ENCODE peak calls at places on chromosomes 1 and 21, in ten cellular contexts. One of them, this sample, is unnamed. For H3K4me1 and H3K9me3, the result is how much of the 10 kb centered on the place peaks cover.

GRCh38 chr1:186152227-186152944 is 222.7 kb downstream of the TPR start:
- DNase-seq in OCI-LY7: no peak
- DNase-seq in sigmoid colon: no peak
- DNase-seq in tibial artery: no peak
- DNase-seq in stomach: no peak
- DNase-seq in Peyer's patch: no peak
- DNase-seq in PC-9: peak
- DNase-seq in fibroblast of lung: peak
- DNase-seq in neuronal stem cell: no peak
- DNase-seq in colonic mucosa: no peak
- DNase-seq in this sample: no peak

GRCh38 chr1:39576016-39576657 is 453 bp downstream of the PABPC4 start:
- DNase-seq in fibroblast of lung: peak
- DNase-seq in tibial artery: no peak
- DNase-seq in stomach: peak
- DNase-seq in neuronal stem cell: peak
- DNase-seq in sigmoid colon: no peak
- DNase-seq in Peyer's patch: peak
- DNase-seq in OCI-LY7: peak
- DNase-seq in colonic mucosa: peak
- DNase-seq in PC-9: no peak
- DNase-seq in this sample: peak

GRCh38 chr1:87064981-87065380 is 150.5 kb downstream of the HS2ST1 start:
- DNase-seq in stomach: no peak
- DNase-seq in OCI-LY7: no peak
- DNase-seq in neuronal stem cell: no peak
- DNase-seq in tibial artery: no peak
- DNase-seq in Peyer's patch: no peak
- DNase-seq in PC-9: no peak
- DNase-seq in fibroblast of lung: no peak
- DNase-seq in colonic mucosa: no peak
- DNase-seq in sigmoid colon: no peak
- DNase-seq in this sample: no peak

GRCh38 chr1:201704439-201704792 is 124.5 kb upstream of the IPO9 start:
- DNase-seq in tibial artery: no peak
- DNase-seq in neuronal stem cell: no peak
- DNase-seq in colonic mucosa: no peak
- DNase-seq in PC-9: no peak
- DNase-seq in OCI-LY7: no peak
- DNase-seq in fibroblast of lung: no peak
- DNase-seq in Peyer's patch: no peak
- DNase-seq in sigmoid colon: no peak
- DNase-seq in stomach: no peak
- DNase-seq in this sample: no peak

GRCh38 chr1:12507631-12508030 is 110.4 kb downstream of the DHRS3 start:
- DNase-seq in neuronal stem cell: no peak
- DNase-seq in OCI-LY7: no peak
- DNase-seq in sigmoid colon: peak
- DNase-seq in Peyer's patch: no peak
- DNase-seq in tibial artery: no peak
- DNase-seq in colonic mucosa: no peak
- DNase-seq in PC-9: no peak
- DNase-seq in stomach: no peak
- DNase-seq in fibroblast of lung: no peak
- DNase-seq in this sample: no peak

GRCh38 chr1:27350673-27351540 is 9.1 kb downstream of the SYTL1 start:
- DNase-seq in PC-9: no peak
- DNase-seq in neuronal stem cell: peak
- DNase-seq in stomach: no peak
- DNase-seq in Peyer's patch: no peak
- DNase-seq in colonic mucosa: peak
- DNase-seq in tibial artery: no peak
- DNase-seq in OCI-LY7: no peak
- DNase-seq in fibroblast of lung: peak
- DNase-seq in sigmoid colon: no peak
- DNase-seq in this sample: peak

GRCh38 chr21:28436286-28436932 is 556.3 kb downstream of the LTN1 start:
- DNase-seq in fibroblast of lung: peak
- DNase-seq in stomach: no peak
- DNase-seq in neuronal stem cell: no peak
- DNase-seq in PC-9: no peak
- DNase-seq in tibial artery: no peak
- DNase-seq in Peyer's patch: no peak
- DNase-seq in colonic mucosa: no peak
- DNase-seq in sigmoid colon: no peak
- DNase-seq in OCI-LY7: no peak
- DNase-seq in this sample: no peak

GRCh38 chr21:28247454-28248020 is 745.1 kb downstream of the LTN1 start:
- DNase-seq in sigmoid colon: no peak
- DNase-seq in Peyer's patch: no peak
- DNase-seq in stomach: no peak
- DNase-seq in fibroblast of lung: no peak
- DNase-seq in OCI-LY7: no peak
- DNase-seq in neuronal stem cell: no peak
- DNase-seq in PC-9: no peak
- DNase-seq in colonic mucosa: no peak
- DNase-seq in tibial artery: no peak
- DNase-seq in this sample: no peak

GRCh38 chr21:17915976-17916375 is 96.8 kb upstream of the C21orf91 start:
- DNase-seq in OCI-LY7: no peak
- DNase-seq in tibial artery: no peak
- DNase-seq in Peyer's patch: no peak
- DNase-seq in sigmoid colon: no peak
- DNase-seq in colonic mucosa: no peak
- DNase-seq in PC-9: no peak
- DNase-seq in neuronal stem cell: no peak
- DNase-seq in stomach: no peak
- DNase-seq in fibroblast of lung: no peak
- DNase-seq in this sample: no peak

GRCh38 chr21:43339668-43340067 is 87.3 kb downstream of the SIK1 start:
- DNase-seq in OCI-LY7: no peak
- DNase-seq in Peyer's patch: no peak
- DNase-seq in fibroblast of lung: no peak
- DNase-seq in tibial artery: no peak
- DNase-seq in colonic mucosa: no peak
- DNase-seq in stomach: no peak
- DNase-seq in neuronal stem cell: no peak
- DNase-seq in PC-9: no peak
- DNase-seq in sigmoid colon: no peak
- DNase-seq in this sample: no peak

GRCh38 chr1:164787834-164788231 is 228.8 kb downstream of the PBX1 start:
- DNase-seq in OCI-LY7: no peak
- DNase-seq in colonic mucosa: no peak
- DNase-seq in Peyer's patch: no peak
- DNase-seq in tibial artery: no peak
- DNase-seq in PC-9: no peak
- DNase-seq in stomach: no peak
- DNase-seq in neuronal stem cell: no peak
- DNase-seq in sigmoid colon: no peak
- DNase-seq in fibroblast of lung: no peak
- DNase-seq in this sample: no peak

GRCh38 chr1:43346636-43347035 is 9.0 kb downstream of the MPL start:
- DNase-seq in fibroblast of lung: no peak
- DNase-seq in OCI-LY7: no peak
- DNase-seq in colonic mucosa: no peak
- DNase-seq in neuronal stem cell: no peak
- DNase-seq in tibial artery: no peak
- DNase-seq in Peyer's patch: no peak
- DNase-seq in stomach: peak
- DNase-seq in PC-9: no peak
- DNase-seq in sigmoid colon: no peak
- DNase-seq in this sample: no peak

GRCh38 chr1:43348809-43349593 is 9.8 kb upstream of the CDC20 start:
- DNase-seq in sigmoid colon: peak
- DNase-seq in colonic mucosa: peak
- DNase-seq in fibroblast of lung: no peak
- DNase-seq in Peyer's patch: peak
- DNase-seq in stomach: peak
- DNase-seq in tibial artery: peak
- DNase-seq in PC-9: peak
- DNase-seq in neuronal stem cell: peak
- DNase-seq in OCI-LY7: peak
- DNase-seq in this sample: peak

GRCh38 chr1:43350976-43351375 is 7.8 kb upstream of the CDC20 start:
- DNase-seq in OCI-LY7: no peak
- DNase-seq in tibial artery: no peak
- DNase-seq in fibroblast of lung: no peak
- DNase-seq in sigmoid colon: no peak
- DNase-seq in Peyer's patch: no peak
- DNase-seq in stomach: no peak
- DNase-seq in PC-9: no peak
- DNase-seq in neuronal stem cell: no peak
- DNase-seq in colonic mucosa: no peak
- DNase-seq in this sample: no peak

GRCh38 chr1:43349594-43350306 is 9.0 kb upstream of the CDC20 start:
- DNase-seq in sigmoid colon: peak
- DNase-seq in colonic mucosa: no peak
- DNase-seq in Peyer's patch: no peak
- DNase-seq in stomach: no peak
- DNase-seq in tibial artery: peak
- DNase-seq in fibroblast of lung: peak
- DNase-seq in PC-9: no peak
- DNase-seq in OCI-LY7: peak
- DNase-seq in neuronal stem cell: no peak
- DNase-seq in this sample: no peak

DNA sequence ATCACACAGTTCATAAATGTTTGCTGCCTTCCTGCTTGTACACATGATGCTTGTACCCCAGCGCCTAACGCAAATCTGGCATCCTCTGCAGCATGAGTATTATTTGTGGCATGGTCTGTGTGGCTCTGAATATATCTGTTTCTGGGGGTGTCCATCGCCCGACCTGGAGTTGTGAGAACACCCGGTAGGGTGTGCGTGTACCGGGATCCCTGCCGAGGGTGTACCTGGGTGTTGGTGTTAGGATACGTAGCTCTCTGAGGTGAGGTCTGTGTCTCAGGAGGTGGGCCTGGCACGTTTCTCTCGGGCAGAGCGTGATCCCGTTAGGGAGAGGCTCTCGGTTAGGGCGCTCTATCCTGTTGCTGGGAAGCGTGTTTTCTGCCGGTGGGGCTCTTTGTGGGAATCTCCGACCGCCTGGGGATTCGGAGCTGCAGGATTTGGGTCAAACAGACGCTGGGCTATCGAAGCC is 10.4 kb upstream of the CDC20 start:
- DNase-seq in stomach: no peak
- DNase-seq in OCI-LY7: no peak
- DNase-seq in PC-9: no peak
- DNase-seq in neuronal stem cell: no peak
- DNase-seq in Peyer's patch: no peak
- DNase-seq in sigmoid colon: no peak
- DNase-seq in fibroblast of lung: no peak
- DNase-seq in colonic mucosa: no peak
- DNase-seq in tibial artery: peak
- DNase-seq in this sample: no peak
- H3K4me3 ChIP-seq in stomach: peak
- H3K4me3 ChIP-seq in OCI-LY7: peak
- H3K4me3 ChIP-seq in PC-9: peak
- H3K4me3 ChIP-seq in neuronal stem cell: peak
- H3K4me3 ChIP-seq in Peyer's patch: peak
- H3K4me3 ChIP-seq in sigmoid colon: peak
- H3K4me3 ChIP-seq in fibroblast of lung: peak
- H3K4me3 ChIP-seq in colonic mucosa: peak
- H3K4me3 ChIP-seq in tibial artery: peak
- H3K4me3 ChIP-seq in this sample: peak

DNA sequence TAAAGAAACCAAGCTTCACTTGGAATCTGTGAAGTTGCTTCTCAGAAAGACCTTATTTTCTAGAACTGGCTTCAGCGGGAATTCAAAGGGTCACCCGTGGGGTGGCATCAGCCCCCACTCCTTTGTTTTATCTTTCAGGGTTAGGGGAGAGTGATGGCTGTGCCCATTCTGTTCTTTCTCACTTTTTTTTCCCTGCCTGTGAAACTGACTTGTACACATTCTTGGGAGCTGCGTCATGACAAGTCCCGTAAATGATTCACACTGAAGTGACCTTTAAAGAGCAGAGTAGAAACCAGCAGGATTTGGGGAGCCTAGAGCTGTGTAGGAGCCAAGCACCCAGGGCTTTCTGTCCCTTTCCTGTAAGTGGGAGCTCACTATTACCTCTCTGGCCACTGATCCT is 43.8 kb downstream of the SLC44A3 start:
- DNase-seq in neuronal stem cell: no peak
- DNase-seq in Peyer's patch: no peak
- DNase-seq in fibroblast of lung: peak
- DNase-seq in sigmoid colon: peak
- DNase-seq in PC-9: peak
- DNase-seq in colonic mucosa: peak
- DNase-seq in stomach: peak
- DNase-seq in tibial artery: peak
- DNase-seq in OCI-LY7: no peak
- DNase-seq in this sample: no peak
- H3K4me1 ChIP-seq in neuronal stem cell: under half
- H3K4me1 ChIP-seq in Peyer's patch: under half
- H3K4me1 ChIP-seq in fibroblast of lung: under half
- H3K4me1 ChIP-seq in sigmoid colon: half or more
- H3K4me1 ChIP-seq in PC-9: half or more
- H3K4me1 ChIP-seq in colonic mucosa: under half
- H3K4me1 ChIP-seq in stomach: under half
- H3K4me1 ChIP-seq in tibial artery: under half
- H3K4me1 ChIP-seq in OCI-LY7: under half
- H3K4me1 ChIP-seq in this sample: under half

GRCh38 chr1:30140566-30140965 is 582.8 kb downstream of the MATN1 start:
- DNase-seq in tibial artery: no peak
- DNase-seq in Peyer's patch: no peak
- DNase-seq in fibroblast of lung: no peak
- DNase-seq in OCI-LY7: no peak
- DNase-seq in sigmoid colon: no peak
- DNase-seq in neuronal stem cell: no peak
- DNase-seq in stomach: no peak
- DNase-seq in PC-9: no peak
- DNase-seq in colonic mucosa: no peak
- DNase-seq in this sample: no peak
- H3K9me3 ChIP-seq in tibial artery: under half
- H3K9me3 ChIP-seq in Peyer's patch: under half
- H3K9me3 ChIP-seq in fibroblast of lung: under half
- H3K9me3 ChIP-seq in OCI-LY7: under half
- H3K9me3 ChIP-seq in sigmoid colon: under half
- H3K9me3 ChIP-seq in neuronal stem cell: under half
- H3K9me3 ChIP-seq in stomach: under half
- H3K9me3 ChIP-seq in PC-9: under half
- H3K9me3 ChIP-seq in colonic mucosa: under half
- H3K9me3 ChIP-seq in this sample: under half

DNA sequence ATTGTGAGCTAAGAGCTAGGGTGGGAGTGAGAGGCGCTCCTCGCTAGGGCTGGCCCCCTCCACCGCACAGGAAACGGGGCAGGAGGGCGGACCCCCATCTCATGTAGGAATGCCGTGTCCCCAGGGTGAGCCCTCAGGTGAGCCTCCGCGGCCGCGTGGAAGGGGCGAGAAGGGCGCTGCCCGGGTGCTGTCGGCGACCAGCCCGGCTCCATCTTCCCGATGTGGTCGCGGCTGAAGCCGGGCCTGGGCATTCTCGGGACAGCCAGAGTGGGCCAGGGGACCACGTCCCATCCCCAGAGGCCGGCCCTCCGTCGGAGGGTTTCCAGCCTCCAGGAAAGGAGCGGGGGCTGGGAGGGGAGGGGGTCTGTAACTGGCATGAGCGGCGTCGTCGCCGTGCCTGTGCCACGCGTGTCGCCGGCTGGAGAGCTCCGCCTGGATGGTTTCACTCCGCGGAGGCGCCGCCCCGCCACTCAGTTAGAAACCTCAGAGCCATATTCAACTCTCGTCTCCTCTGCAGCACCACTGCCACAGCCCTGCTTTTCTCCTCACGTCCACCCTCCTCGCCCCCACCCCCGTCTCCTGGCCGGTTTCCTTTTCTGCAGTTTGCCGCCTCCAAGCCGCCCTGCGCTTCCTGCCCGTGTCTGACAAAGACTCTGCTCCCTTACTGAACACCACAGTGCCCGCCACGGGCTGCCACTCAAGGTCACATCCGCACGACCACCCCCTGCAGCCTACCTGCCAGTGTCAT is at the start of gene TMEM269:
- DNase-seq in Peyer's patch: peak
- DNase-seq in stomach: peak
- DNase-seq in neuronal stem cell: no peak
- DNase-seq in tibial artery: no peak
- DNase-seq in OCI-LY7: no peak
- DNase-seq in fibroblast of lung: peak
- DNase-seq in sigmoid colon: peak
- DNase-seq in colonic mucosa: no peak
- DNase-seq in PC-9: no peak
- DNase-seq in this sample: peak
- H3K4me3 ChIP-seq in Peyer's patch: peak
- H3K4me3 ChIP-seq in stomach: peak
- H3K4me3 ChIP-seq in neuronal stem cell: no peak
- H3K4me3 ChIP-seq in tibial artery: peak
- H3K4me3 ChIP-seq in OCI-LY7: no peak
- H3K4me3 ChIP-seq in fibroblast of lung: peak
- H3K4me3 ChIP-seq in sigmoid colon: peak
- H3K4me3 ChIP-seq in colonic mucosa: peak
- H3K4me3 ChIP-seq in PC-9: no peak
- H3K4me3 ChIP-seq in this sample: peak